ENCODE peak calls at places on chromosomes 12 and 14, in eight cellular contexts. N is transverse colon; B is PC-3; A is CD8-positive, alpha-beta T cell; U is right lobe of liver; S is GM23338; O is esophagus squamous epithelium; I is testis. X is an unnamed sample. For H3K36me3, the result is how much of the 10 kb centered on the place peaks cover.

GRCh38 chr12:103548622-103549601 is 38.2 kb upstream of the STAB2 start:
- DNase-seq in N (peak), B (peak), A (peak), U (peak), S (peak), O (no peak), I (peak), X (peak)

GRCh38 chr14:58104808-58105207 is 47.2 kb downstream of the ARMH4 start:
- DNase-seq in N (no peak), B (peak), A (no peak), U (no peak), S (no peak), O (no peak), I (no peak), X (peak)

GRCh38 chr14:99342906-99343305 is 70.9 kb upstream of the BCL11B start:
- DNase-seq in N (no peak), B (no peak), A (no peak), U (no peak), S (no peak), O (no peak), I (no peak), X (no peak)

GRCh38 chr14:24436355-24437019 is 6.1 kb downstream of the SDR39U1 start:
- DNase-seq in N (no peak), B (peak), A (peak), U (no peak), S (peak), O (no peak), I (no peak), X (peak)

GRCh38 chr12:132188451-132189298 is 44.4 kb downstream of the NOC4L start:
- DNase-seq in N (no peak), B (no peak), A (no peak), U (no peak), S (peak), O (no peak), I (no peak), X (no peak)

GRCh38 chr12:9071518-9071917 is 44.2 kb downstream of the A2M start:
- DNase-seq in N (no peak), B (no peak), A (no peak), U (no peak), S (no peak), O (no peak), I (no peak), X (no peak)

GRCh38 chr14:62015945-62016344 is 253.7 kb downstream of the SNAPC1 start:
- DNase-seq in N (no peak), B (peak), A (no peak), U (no peak), S (no peak), O (no peak), I (no peak), X (peak)

GRCh38 chr12:93783827-93784226 is 106.7 kb downstream of the CRADD start:
- DNase-seq in N (no peak), B (no peak), A (no peak), U (no peak), S (no peak), O (no peak), I (no peak), X (no peak)

GRCh38 chr14:67411820-67412421 is at the start of gene PLEK2:
- DNase-seq in N (peak), B (peak), A (peak), U (peak), S (peak), O (no peak), I (peak), X (peak)

GRCh38 chr12:25322918-25323773 is 72.4 kb upstream of the KRAS start:
- DNase-seq in N (no peak), B (peak), A (no peak), U (no peak), S (no peak), O (no peak), I (peak), X (peak)

DNA sequence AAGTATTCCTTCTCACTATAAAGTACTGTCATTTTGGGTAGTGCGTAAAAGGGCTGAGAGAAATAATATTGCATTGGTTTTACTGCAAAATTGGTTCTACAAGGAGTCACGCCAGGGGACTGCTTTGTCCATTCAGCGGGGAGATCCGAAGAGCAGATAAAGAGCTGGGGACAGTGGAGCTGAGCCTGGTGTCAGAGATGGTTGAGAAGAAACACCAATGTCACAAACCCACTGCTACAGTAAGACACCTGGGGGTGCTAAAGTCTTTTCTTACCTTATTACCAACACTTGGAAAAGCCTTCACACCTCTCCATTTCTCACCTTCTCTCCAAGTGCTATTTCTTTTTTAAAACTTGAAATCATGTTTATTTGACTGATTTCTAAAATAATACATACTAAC is 14.1 kb downstream of the IL31 start:
- DNase-seq in N (no peak), B (no peak), A (no peak), U (no peak), S (peak), O (no peak), I (no peak), X (no peak)
- TF ChIP-seq CTCF in N (no peak), B (no peak), A (no peak), U (peak), S (peak), O (no peak), I (no peak), X (peak)

GRCh38 chr12:109493090-109493489 is 15.7 kb downstream of the UBE3B start:
- DNase-seq in N (no peak), B (no peak), A (no peak), U (no peak), S (no peak), O (no peak), I (no peak), X (no peak)
- H3K36me3 ChIP-seq in N (under half), B (under half), A (under half), U (half or more), S (under half), O (under half), I (under half), X (under half)

GRCh38 chr14:104757681-104758392 is 4.9 kb downstream of the SIVA1 start:
- DNase-seq in N (no peak), B (no peak), A (no peak), U (no peak), S (no peak), O (no peak), I (no peak), X (no peak)
- H3K4me3 ChIP-seq in N (no peak), B (no peak), A (no peak), U (no peak), S (no peak), O (no peak), I (no peak), X (no peak)

GRCh38 chr12:75065482-75065881 is 144.2 kb downstream of the KCNC2 start:
- DNase-seq in N (no peak), B (no peak), A (no peak), U (no peak), S (no peak), O (no peak), I (no peak), X (no peak)
- TF ChIP-seq CTCF in N (no peak), B (no peak), A (no peak), U (no peak), S (no peak), O (no peak), I (no peak), X (no peak)

DNA sequence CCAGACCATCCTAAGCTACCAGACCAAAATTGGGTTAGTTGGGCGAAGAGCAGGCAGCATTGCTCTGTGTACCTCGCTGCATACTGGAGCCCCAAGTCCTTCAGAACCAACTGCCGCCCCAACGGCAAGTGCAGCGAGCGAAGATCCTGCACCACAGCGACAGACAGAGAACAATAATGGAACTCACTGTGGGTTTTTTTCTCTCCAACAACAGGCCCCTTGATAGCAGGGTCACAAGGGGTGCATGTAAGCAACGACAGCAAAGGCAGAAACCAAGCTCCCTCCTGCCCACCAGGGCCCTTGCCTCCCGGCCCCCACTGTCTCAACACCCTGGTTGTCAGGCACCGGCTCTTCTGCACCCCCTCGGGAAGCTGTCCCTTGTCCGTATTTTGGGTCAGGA is 39.0 kb downstream of the RNF34 start:
- DNase-seq in N (no peak), B (no peak), A (no peak), U (no peak), S (no peak), O (no peak), I (no peak), X (no peak)
- H3K36me3 ChIP-seq in N (under half), B (half or more), A (under half), U (under half), S (under half), O (under half), I (under half), X (under half)

GRCh38 chr14:100827751-100828447 is 2.0 kb downstream of the MEG3 start:
- DNase-seq in N (no peak), B (peak), A (no peak), U (no peak), S (no peak), O (no peak), I (peak), X (peak)

GRCh38 chr14:100827140-100827517 is 1.2 kb downstream of the MEG3 start:
- DNase-seq in N (no peak), B (no peak), A (no peak), U (no peak), S (no peak), O (no peak), I (peak), X (no peak)

GRCh38 chr14:100825691-100826331 is at the start of gene MEG3:
- DNase-seq in N (peak), B (no peak), A (no peak), U (no peak), S (no peak), O (no peak), I (peak), X (peak)

GRCh38 chr14:100824946-100825690 is 800 bp upstream of the MEG3 start:
- DNase-seq in N (no peak), B (no peak), A (no peak), U (no peak), S (no peak), O (no peak), I (no peak), X (no peak)

DNA sequence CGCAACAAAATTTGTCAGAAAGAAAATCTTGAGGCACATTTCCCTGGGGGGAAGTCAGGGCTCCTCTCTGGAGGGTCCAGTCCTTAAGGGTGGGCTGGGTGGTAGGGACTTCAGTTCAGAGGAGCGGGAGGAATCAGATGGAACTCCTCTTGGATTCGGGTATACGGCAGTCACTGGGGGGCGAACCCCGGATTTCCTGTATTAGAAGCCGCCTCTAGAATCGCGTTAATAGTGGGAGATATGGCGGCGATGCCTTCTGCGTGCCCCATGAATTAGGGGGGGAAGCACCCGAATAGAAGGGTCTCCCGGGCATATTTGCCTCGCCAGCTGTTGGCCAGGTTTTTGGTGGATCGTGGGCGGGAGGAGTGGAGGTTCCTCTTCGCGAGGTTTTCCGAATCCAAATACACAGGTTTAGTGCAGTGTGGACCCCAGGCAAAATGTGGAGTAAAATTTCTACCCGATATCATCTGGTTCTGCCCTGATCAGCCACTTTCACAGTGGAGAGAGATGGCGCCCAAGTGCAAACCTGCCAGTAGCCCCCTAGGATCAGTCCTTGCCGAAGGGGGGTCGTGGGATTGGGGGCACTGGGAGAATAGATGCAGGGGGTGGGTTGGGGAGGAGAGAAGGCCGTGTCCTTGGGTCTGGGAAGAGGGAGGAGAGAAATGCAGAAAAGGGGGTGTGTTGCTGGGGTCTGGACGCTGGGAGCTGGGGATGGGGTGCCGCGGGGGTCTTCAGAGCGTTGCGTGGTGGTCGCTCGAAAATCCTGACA is 637 bp downstream of the MEG3 start:
- DNase-seq in N (no peak), B (no peak), A (no peak), U (no peak), S (no peak), O (no peak), I (no peak), X (no peak)
- H3K4me3 ChIP-seq in N (peak), B (no peak), A (no peak), U (peak), S (no peak), O (no peak), I (peak), X (peak)

GRCh38 chr12:3456809-3457208 is 34.2 kb upstream of the PRMT8 start:
- DNase-seq in N (no peak), B (no peak), A (no peak), U (no peak), S (peak), O (no peak), I (no peak), X (no peak)
- TF ChIP-seq CTCF in N (no peak), B (no peak), A (no peak), U (no peak), S (peak), O (no peak), I (no peak), X (no peak)

DNA sequence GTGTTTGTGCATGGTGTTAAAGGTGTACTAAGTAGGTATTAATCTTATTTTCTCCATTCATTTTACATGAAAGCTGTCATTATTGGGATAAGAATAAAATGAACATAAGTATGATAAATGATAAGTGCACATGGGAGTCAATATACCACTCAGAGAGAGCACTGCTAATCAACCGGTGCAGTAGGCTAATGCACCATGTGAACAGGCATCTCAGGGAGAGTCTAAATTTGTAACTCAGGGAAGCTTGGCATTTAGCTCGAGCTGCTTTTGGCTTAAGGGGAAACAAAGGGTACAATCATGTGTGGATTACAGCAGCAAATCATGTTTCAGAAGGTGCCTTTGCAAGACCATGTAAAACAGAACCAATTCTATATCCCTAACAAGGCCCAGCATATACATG is 127.4 kb downstream of the MGST1 start:
- DNase-seq in N (no peak), B (no peak), A (no peak), U (no peak), S (no peak), O (no peak), I (no peak), X (no peak)
- H3K36me3 ChIP-seq in N (under half), B (under half), A (under half), U (under half), S (under half), O (under half), I (under half), X (under half)

DNA sequence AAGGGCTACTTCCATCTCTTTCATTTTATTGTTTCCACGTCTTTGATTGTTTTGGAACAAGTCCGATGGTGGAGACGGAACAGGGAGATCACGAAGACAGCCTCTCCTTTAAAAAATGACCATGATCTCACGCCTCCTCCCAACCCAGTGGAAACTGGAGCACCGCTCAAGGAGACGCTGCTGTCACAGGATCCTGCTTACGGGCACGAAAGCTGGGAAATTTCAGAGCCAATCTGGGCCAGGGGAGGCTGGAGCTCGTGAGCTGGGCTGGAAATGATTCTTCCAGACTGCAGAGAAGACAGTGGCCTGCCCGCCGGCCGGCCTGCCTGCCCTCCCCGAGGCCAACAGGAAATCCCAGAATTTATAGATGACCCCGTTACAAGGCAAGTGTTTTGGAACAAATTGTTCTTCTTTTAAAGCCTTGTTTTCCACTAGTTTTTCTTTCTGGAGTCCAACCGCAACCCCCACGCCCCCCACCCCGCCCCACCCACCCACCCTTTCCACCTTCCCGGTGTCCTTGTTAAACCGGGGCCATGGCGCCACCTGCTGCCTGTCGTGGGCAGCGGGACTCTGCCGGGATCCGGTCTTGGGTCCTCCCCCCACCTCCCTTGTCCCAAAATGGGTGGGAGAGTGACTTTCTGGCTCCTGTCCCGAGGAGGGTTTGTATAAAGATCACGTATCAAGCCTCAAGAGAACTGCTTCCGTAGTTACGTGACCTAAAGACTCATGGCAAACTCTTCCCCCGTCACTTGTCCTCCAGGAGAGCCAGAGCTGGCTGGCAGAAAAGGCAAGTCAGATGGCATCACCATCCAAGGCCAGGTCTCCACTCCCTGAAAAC is 40.3 kb downstream of the MAP1LC3B2 start:
- DNase-seq in N (peak), B (peak), A (peak), U (peak), S (peak), O (peak), I (peak), X (no peak)
- H3K4me3 ChIP-seq in N (peak), B (peak), A (no peak), U (no peak), S (peak), O (no peak), I (peak), X (peak)

DNA sequence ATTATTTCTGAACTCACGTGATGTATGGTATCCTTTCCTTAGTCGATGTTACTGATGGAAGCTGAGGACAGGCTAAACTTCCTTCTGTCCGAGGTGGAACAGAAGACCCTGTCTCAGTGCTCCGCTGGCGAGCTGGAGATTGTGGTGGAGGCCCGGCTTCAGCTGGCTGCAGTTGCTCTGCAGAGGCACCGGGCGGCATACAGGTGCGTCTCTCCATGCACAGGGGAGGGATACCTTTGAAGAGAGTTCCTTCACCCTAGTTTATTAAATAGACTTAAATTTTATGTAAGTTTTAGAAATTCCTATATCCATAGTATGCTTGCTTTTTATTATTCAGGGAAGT is 186.7 kb upstream of the NEDD1 start:
- DNase-seq in N (peak), B (peak), A (no peak), U (peak), S (peak), O (no peak), I (no peak), X (no peak)
- TF ChIP-seq CTCF in N (no peak), B (peak), A (peak), U (no peak), S (peak), O (no peak), I (no peak), X (peak)